ENCODE peak calls at places on chromosomes 16 and 17, in four cellular contexts. K, H, R and A are unnamed samples.
A peak's percentile ranks its signal among the peaks of the same experiment; 100 is the strongest.

GRCh38 chr16:90035902-90036301 is 16.6 kb upstream of the DBNDD1 start:
- DNase-seq in K (no peak), H (no peak), R (no peak), A (no peak)

GRCh38 chr16:87338155-87338765 is 21.1 kb upstream of the C16orf95 start:
- DNase-seq in K (no peak), H (no peak), R (no peak), A (no peak)

GRCh38 chr16:50879873-50880695 is 138.2 kb downstream of the CYLD start:
- DNase-seq in K (no peak), H (no peak), R (peak; percentile 73), A (no peak)

GRCh38 chr16:28061702-28062101 is 1.8 kb downstream of the GSG1L start:
- DNase-seq in K (no peak), H (no peak), R (no peak), A (no peak)

GRCh38 chr17:50865868-50866260 is 290 bp downstream of the TOB1 start:
- DNase-seq in K (peak; percentile 64), H (no peak), R (no peak), A (no peak)

GRCh38 chr16:21650517-21650916 is 1.9 kb downstream of the IGSF6 start:
- DNase-seq in K (no peak), H (no peak), R (no peak), A (no peak)

GRCh38 chr17:39400547-39401411 is 647 bp downstream of the FBXL20 start:
- DNase-seq in K (no peak), H (no peak), R (no peak), A (peak; percentile 58)

GRCh38 chr17:20158580-20158979 is 149.4 kb downstream of the SPECC1 start:
- DNase-seq in K (no peak), H (no peak), R (no peak), A (no peak)

GRCh38 chr17:13306310-13306962 is 288.6 kb upstream of the ELAC2 start:
- DNase-seq in K (peak; percentile 31), H (peak; percentile 69), R (peak; percentile 49), A (no peak)

GRCh38 chr16:30541502-30542329 is 7.1 kb upstream of the ZNF747 start:
- DNase-seq in K (peak; percentile 34), H (peak; percentile 47), R (no peak), A (peak; percentile 59)
- TF ChIP-seq JUN in K (peak; percentile 11), H (no peak), R (no peak), A (peak; percentile 73)

GRCh38 chr16:85632709-85633437 is 19.8 kb downstream of the GSE1 start:
- DNase-seq in K (no peak), H (no peak), R (no peak), A (no peak)

GRCh38 chr16:85634747-85635544 is 21.8 kb downstream of the GSE1 start:
- DNase-seq in K (no peak), H (no peak), R (no peak), A (no peak)

GRCh38 chr16:85635545-85636140 is 22.5 kb downstream of the GSE1 start:
- DNase-seq in K (no peak), H (no peak), R (no peak), A (no peak)

GRCh38 chr16:85633438-85633743 is 20.3 kb downstream of the GSE1 start:
- DNase-seq in K (no peak), H (no peak), R (no peak), A (no peak)

GRCh38 chr16:85633888-85634287 is 20.8 kb downstream of the GSE1 start:
- DNase-seq in K (no peak), H (no peak), R (no peak), A (no peak)
- H4K20me1 ChIP-seq in K (peaks cover 92% of the 10 kb centered on the region), H (peaks cover 96% of the 10 kb centered on the region), R (peaks cover 56% of the 10 kb centered on the region), A (no peaks in the 10 kb centered on the region)

DNA sequence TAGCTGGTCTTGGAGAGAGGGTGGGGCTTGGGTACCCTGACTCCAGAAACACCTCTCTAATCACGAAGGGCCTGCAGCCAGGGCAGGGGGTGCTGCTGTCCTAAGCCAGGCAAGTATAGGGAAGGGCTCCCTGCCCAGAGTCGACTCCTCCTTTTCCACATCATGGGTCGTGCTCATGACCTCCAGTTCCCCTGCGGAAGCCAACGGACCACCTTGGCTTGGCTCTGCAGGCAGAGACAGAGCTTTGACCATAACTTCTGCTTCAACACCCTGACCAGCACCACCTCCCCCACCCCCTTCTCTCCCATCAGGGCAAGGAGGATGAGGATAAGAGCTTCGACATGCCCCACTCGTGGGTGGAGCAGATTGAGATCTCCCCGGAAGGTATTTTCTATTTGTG is 14.2 kb upstream of the KATNB1 start:
- DNase-seq in K (no peak), H (no peak), R (no peak), A (no peak)
- TF ChIP-seq CTCF in K (no peak), H (no peak), R (no peak), A (no peak)

GRCh38 chr16:85612801-85613608 is at the start of gene GSE1:
- DNase-seq in K (peak; percentile 73), H (peak; percentile 96), R (peak; percentile 94), A (peak; percentile 44)
- TF ChIP-seq JUN in K (no peak), H (peak; percentile 37), R (no peak), A (no peak)